ENCODE peak calls at places on chromosomes 3 and 15, in six cellular contexts. L is ovary; B is upper lobe of right lung; Z is choroid plexus epithelial cell; F is NB4; R is activated CD8-positive, alpha-beta T cell treated with anti-CD3 and anti-CD28 coated beads for 36 hours. O is an unnamed sample.
A peak's percentile ranks its signal among the peaks of the same experiment; 100 is the strongest.

GRCh38 chr3:45874677-45875346 is 11.5 kb upstream of the CCR9 start:
- DNase-seq in R (no peak), F (no peak), B (no peak), Z (no peak), L (no peak), O (no peak)

GRCh38 chr15:43492266-43492665 is 690 bp downstream of the TP53BP1 start:
- DNase-seq in R (no peak), L (no peak), F (no peak), B (no peak), Z (no peak), O (no peak)

GRCh38 chr3:168183774-168184173 is 88.0 kb upstream of the GOLIM4 start:
- DNase-seq in R (no peak), L (no peak), B (no peak), F (no peak), Z (no peak), O (no peak)

GRCh38 chr3:71244153-71245051 is 339.1 kb downstream of the FOXP1 start:
- DNase-seq in Z (peak; percentile 84), B (no peak), L (peak; percentile 75), F (no peak), R (no peak), O (no peak)

GRCh38 chr15:70466895-70467529 is 296.3 kb downstream of the UACA start:
- DNase-seq in R (peak; percentile 72), B (peak; percentile 74), L (peak; percentile 54), Z (peak; percentile 82), F (peak; percentile 67), O (no peak)

GRCh38 chr3:33775363-33775762 is 23.1 kb upstream of the PDCD6IP start:
- DNase-seq in B (no peak), Z (no peak), R (no peak), L (no peak), F (no peak), O (no peak)

GRCh38 chr15:83105450-83105849 is 2.0 kb upstream of the TM6SF1 start:
- DNase-seq in F (peak; percentile 40), B (no peak), Z (no peak), R (no peak), L (no peak), O (no peak)

GRCh38 chr15:64247906-64248541 is 85.2 kb upstream of the PPIB start:
- DNase-seq in F (peak; percentile 75), B (no peak), R (peak; percentile 45), L (no peak), Z (peak; percentile 96), O (no peak)

GRCh38 chr15:77499087-77499765 is 78.5 kb downstream of the HMG20A start:
- DNase-seq in F (no peak), B (no peak), L (no peak), R (no peak), Z (no peak), O (no peak)

GRCh38 chr15:98745179-98745578 is 96.8 kb downstream of the IGF1R start:
- DNase-seq in Z (no peak), R (no peak), L (no peak), F (no peak), B (no peak), O (no peak)

GRCh38 chr3:149536429-149536828 is 61.9 kb downstream of the TM4SF4 start:
- DNase-seq in R (no peak), Z (peak; percentile 50), F (no peak), L (peak; percentile 59), B (peak; percentile 74), O (no peak)

GRCh38 chr15:101206173-101206572 is 45.7 kb downstream of the CHSY1 start:
- DNase-seq in B (no peak), L (no peak), R (peak; percentile 94), F (peak; percentile 65), Z (peak; percentile 58), O (no peak)

GRCh38 chr15:93037341-93038063 is 51.5 kb downstream of the RGMA start:
- DNase-seq in R (no peak), Z (peak; percentile 65), L (peak; percentile 63), F (peak; percentile 99), B (peak; percentile 75), O (no peak)

GRCh38 chr3:72812201-72812600 is 36.0 kb downstream of the SHQ1 start:
- DNase-seq in F (no peak), Z (no peak), R (no peak), L (no peak), B (no peak), O (no peak)

GRCh38 chr3:78887029-78887428 is 880.8 kb downstream of the ROBO1 start:
- DNase-seq in R (no peak), F (no peak), Z (peak; percentile 89), L (no peak), B (no peak), O (no peak)

GRCh38 chr3:72345237-72345878 is 502.9 kb downstream of the SHQ1 start:
- DNase-seq in B (no peak), F (peak; percentile 29), R (no peak), L (no peak), Z (no peak), O (no peak)

GRCh38 chr3:115877647-115877934 is 254.3 kb downstream of the GAP43 start:
- DNase-seq in F (no peak), L (peak; percentile 17), R (no peak), B (no peak), Z (peak; percentile 30), O (no peak)

GRCh38 chr3:126661532-126661931 is 6.6 kb upstream of the TXNRD3 start:
- DNase-seq in B (no peak), L (no peak), Z (no peak), F (no peak), R (no peak), O (no peak)

GRCh38 chr15:69143756-69144436 is 16.5 kb upstream of the GLCE start:
- DNase-seq in B (no peak), F (no peak), Z (no peak), R (no peak), L (no peak), O (no peak)

GRCh38 chr3:49900491-49901153 is 3.1 kb downstream of the MST1R start:
- DNase-seq in B (peak; percentile 91), R (no peak), F (no peak), L (no peak), Z (no peak), O (no peak)

GRCh38 chr15:100902436-100903190 is 16.5 kb upstream of the LRRK1 start:
- DNase-seq in R (no peak), L (peak; percentile 90), F (peak; percentile 52), Z (peak; percentile 90), B (peak; percentile 83), O (no peak)

GRCh38 chr3:178536271-178537079 is at the start of gene KCNMB2:
- DNase-seq in L (no peak), F (no peak), B (no peak), Z (peak; percentile 34), R (no peak), O (no peak)

GRCh38 chr15:64107337-64107736 is 11.6 kb downstream of the SNX1 start:
- DNase-seq in F (no peak), Z (no peak), L (no peak), B (no peak), R (no peak), O (no peak)

GRCh38 chr3:83934208-83935150 is 1024.3 kb upstream of the CADM2 start:
- DNase-seq in Z (peak; percentile 34), F (peak; percentile 8), B (no peak), L (no peak), R (no peak), O (no peak)

GRCh38 chr15:60695713-60696522 is 217.0 kb upstream of the ICE2 start:
- DNase-seq in R (peak; percentile 97), L (no peak), B (no peak), F (no peak), Z (no peak), O (no peak)

GRCh38 chr15:57680021-57680420 is 26.5 kb upstream of the POLR2M start:
- DNase-seq in Z (peak; percentile 58), B (no peak), L (no peak), F (no peak), R (no peak), O (no peak)

GRCh38 chr3:195240939-195241338 is 30.0 kb downstream of the XXYLT1 start:
- DNase-seq in Z (no peak), B (peak; percentile 74), L (peak; percentile 25), R (no peak), F (no peak), O (no peak)

GRCh38 chr15:28185148-28185895 is 86.2 kb upstream of the OCA2 start:
- DNase-seq in B (no peak), Z (no peak), F (no peak), R (no peak), L (no peak), O (no peak)

GRCh38 chr3:195802795-195803194 is 8.9 kb downstream of the MUC4 start:
- DNase-seq in Z (no peak), F (no peak), B (no peak), L (no peak), R (no peak), O (no peak)

GRCh38 chr3:81003008-81003407 is 758.4 kb downstream of the GBE1 start:
- DNase-seq in Z (no peak), R (no peak), F (no peak), L (no peak), B (no peak), O (no peak)

GRCh38 chr3:81003817-81004216 is 757.6 kb downstream of the GBE1 start:
- DNase-seq in L (no peak), B (no peak), F (no peak), R (no peak), Z (no peak), O (no peak)

GRCh38 chr3:80997622-80998021 is 763.8 kb downstream of the GBE1 start:
- DNase-seq in R (no peak), L (no peak), B (no peak), Z (no peak), F (no peak), O (no peak)

GRCh38 chr3:80998022-80998421 is 763.4 kb downstream of the GBE1 start:
- DNase-seq in F (no peak), L (no peak), R (no peak), Z (no peak), B (no peak), O (no peak)

DNA sequence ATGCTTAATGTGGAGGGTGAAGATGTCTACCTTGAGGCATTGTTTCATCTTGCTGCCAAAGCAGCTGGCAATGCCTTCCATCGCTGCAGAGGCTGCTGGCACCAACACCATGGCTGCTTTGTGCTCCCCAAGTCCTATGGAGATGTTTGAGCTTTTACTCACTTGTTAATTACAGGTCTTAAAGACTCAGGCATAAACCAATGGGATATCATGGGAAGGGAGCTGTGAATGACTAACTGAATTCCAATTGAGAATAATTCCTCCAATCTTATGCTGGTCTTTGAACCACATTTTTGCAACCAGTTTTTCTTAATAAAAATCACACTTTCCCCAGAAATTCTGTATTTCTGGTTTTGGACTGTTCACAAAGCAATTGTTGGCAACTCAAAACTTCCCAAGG is 762.0 kb downstream of the GBE1 start:
- DNase-seq in Z (no peak), B (no peak), F (no peak), L (no peak), R (no peak), O (no peak)
- TF ChIP-seq CTCF in Z (no peak), B (no peak), F (no peak), L (no peak), R (no peak), O (no peak)

GRCh38 chr3:80785475-80785874 is 976.0 kb downstream of the GBE1 start:
- DNase-seq in B (no peak), R (no peak), Z (peak; percentile 47), F (peak; percentile 8), L (no peak), O (no peak)
- TF ChIP-seq CTCF in B (no peak), R (no peak), Z (peak; percentile 65), F (no peak), L (no peak), O (no peak)

GRCh38 chr3:129435367-129435766 is 4.4 kb downstream of the MBD4 start:
- DNase-seq in F (no peak), R (no peak), L (no peak), B (no peak), Z (peak; percentile 34), O (no peak)
- TF ChIP-seq CTCF in F (no peak), R (no peak), L (no peak), B (no peak), Z (no peak), O (no peak)

GRCh38 chr3:38001456-38002081 is 11.0 kb downstream of the VILL start:
- DNase-seq in L (no peak), B (peak; percentile 67), F (no peak), Z (no peak), R (no peak), O (no peak)
- TF ChIP-seq CTCF in L (no peak), B (peak; percentile 22), F (peak; percentile 2), Z (peak; percentile 17), R (no peak), O (no peak)